ENCODE peak calls at places on chromosomes 4 and X, in six cellular contexts. One of them, this sample, is unnamed.

GRCh38 chrX:150566734-150567182 is 1.7 kb upstream of the MTM1 start:
- DNase-seq in left ventricle myocardium inferior: no peak
- DNase-seq in retinal pigment epithelial cell: no peak
- DNase-seq in epithelial cell of proximal tubule: no peak
- DNase-seq in HCT116: no peak
- DNase-seq in activated CD4-positive, alpha-beta memory T cell treated with anti-CD3 and anti-CD28 coated beads, Interleukin-2, amount 10 ng/mL, durations not matched to agents 7 days and 5 days: no peak
- DNase-seq in this sample: no peak

GRCh38 chr4:148786699-148787098 is 344.5 kb upstream of the NR3C2 start:
- DNase-seq in left ventricle myocardium inferior: no peak
- DNase-seq in retinal pigment epithelial cell: no peak
- DNase-seq in epithelial cell of proximal tubule: no peak
- DNase-seq in HCT116: no peak
- DNase-seq in activated CD4-positive, alpha-beta memory T cell treated with anti-CD3 and anti-CD28 coated beads, Interleukin-2, amount 10 ng/mL, durations not matched to agents 7 days and 5 days: no peak
- DNase-seq in this sample: no peak

GRCh38 chrX:69032601-69033000 is 132.7 kb downstream of the PJA1 start:
- DNase-seq in left ventricle myocardium inferior: no peak
- DNase-seq in retinal pigment epithelial cell: no peak
- DNase-seq in epithelial cell of proximal tubule: no peak
- DNase-seq in HCT116: peak
- DNase-seq in activated CD4-positive, alpha-beta memory T cell treated with anti-CD3 and anti-CD28 coated beads, Interleukin-2, amount 10 ng/mL, durations not matched to agents 7 days and 5 days: no peak
- DNase-seq in this sample: no peak

GRCh38 chr4:188372856-188373255 is 233.6 kb downstream of the TRIML1 start:
- DNase-seq in left ventricle myocardium inferior: no peak
- DNase-seq in retinal pigment epithelial cell: no peak
- DNase-seq in epithelial cell of proximal tubule: no peak
- DNase-seq in HCT116: peak
- DNase-seq in activated CD4-positive, alpha-beta memory T cell treated with anti-CD3 and anti-CD28 coated beads, Interleukin-2, amount 10 ng/mL, durations not matched to agents 7 days and 5 days: no peak
- DNase-seq in this sample: peak

GRCh38 chr4:20995591-20995990 is 295.3 kb downstream of the PACRGL start:
- DNase-seq in left ventricle myocardium inferior: no peak
- DNase-seq in retinal pigment epithelial cell: no peak
- DNase-seq in epithelial cell of proximal tubule: no peak
- DNase-seq in HCT116: no peak
- DNase-seq in activated CD4-positive, alpha-beta memory T cell treated with anti-CD3 and anti-CD28 coated beads, Interleukin-2, amount 10 ng/mL, durations not matched to agents 7 days and 5 days: no peak
- DNase-seq in this sample: no peak

GRCh38 chr4:92600638-92601037 is 296.9 kb downstream of the GRID2 start:
- DNase-seq in left ventricle myocardium inferior: no peak
- DNase-seq in retinal pigment epithelial cell: no peak
- DNase-seq in epithelial cell of proximal tubule: no peak
- DNase-seq in HCT116: no peak
- DNase-seq in activated CD4-positive, alpha-beta memory T cell treated with anti-CD3 and anti-CD28 coated beads, Interleukin-2, amount 10 ng/mL, durations not matched to agents 7 days and 5 days: no peak
- DNase-seq in this sample: no peak

GRCh38 chr4:39825741-39826231 is 127.8 kb downstream of the UBE2K start:
- DNase-seq in left ventricle myocardium inferior: no peak
- DNase-seq in retinal pigment epithelial cell: peak
- DNase-seq in epithelial cell of proximal tubule: no peak
- DNase-seq in HCT116: no peak
- DNase-seq in activated CD4-positive, alpha-beta memory T cell treated with anti-CD3 and anti-CD28 coated beads, Interleukin-2, amount 10 ng/mL, durations not matched to agents 7 days and 5 days: no peak
- DNase-seq in this sample: peak

GRCh38 chr4:158121203-158121586 is 51.6 kb downstream of the GASK1B start:
- DNase-seq in left ventricle myocardium inferior: no peak
- DNase-seq in retinal pigment epithelial cell: peak
- DNase-seq in epithelial cell of proximal tubule: no peak
- DNase-seq in HCT116: no peak
- DNase-seq in activated CD4-positive, alpha-beta memory T cell treated with anti-CD3 and anti-CD28 coated beads, Interleukin-2, amount 10 ng/mL, durations not matched to agents 7 days and 5 days: no peak
- DNase-seq in this sample: peak

GRCh38 chr4:20684852-20685763 is 15.2 kb upstream of the PACRGL start:
- DNase-seq in left ventricle myocardium inferior: no peak
- DNase-seq in retinal pigment epithelial cell: no peak
- DNase-seq in epithelial cell of proximal tubule: no peak
- DNase-seq in HCT116: no peak
- DNase-seq in activated CD4-positive, alpha-beta memory T cell treated with anti-CD3 and anti-CD28 coated beads, Interleukin-2, amount 10 ng/mL, durations not matched to agents 7 days and 5 days: no peak
- DNase-seq in this sample: peak

GRCh38 chrX:8010105-8010504 is 82.9 kb upstream of the PNPLA4 start:
- DNase-seq in left ventricle myocardium inferior: no peak
- DNase-seq in retinal pigment epithelial cell: no peak
- DNase-seq in epithelial cell of proximal tubule: no peak
- DNase-seq in HCT116: no peak
- DNase-seq in activated CD4-positive, alpha-beta memory T cell treated with anti-CD3 and anti-CD28 coated beads, Interleukin-2, amount 10 ng/mL, durations not matched to agents 7 days and 5 days: no peak
- DNase-seq in this sample: no peak

GRCh38 chrX:46637937-46638336 is 64.4 kb downstream of the CHST7 start:
- DNase-seq in left ventricle myocardium inferior: no peak
- DNase-seq in retinal pigment epithelial cell: no peak
- DNase-seq in epithelial cell of proximal tubule: no peak
- DNase-seq in HCT116: no peak
- DNase-seq in activated CD4-positive, alpha-beta memory T cell treated with anti-CD3 and anti-CD28 coated beads, Interleukin-2, amount 10 ng/mL, durations not matched to agents 7 days and 5 days: peak
- DNase-seq in this sample: peak

GRCh38 chr4:184335520-184335919 is 117.8 kb upstream of the ENPP6 start:
- DNase-seq in left ventricle myocardium inferior: no peak
- DNase-seq in retinal pigment epithelial cell: no peak
- DNase-seq in epithelial cell of proximal tubule: no peak
- DNase-seq in HCT116: no peak
- DNase-seq in activated CD4-positive, alpha-beta memory T cell treated with anti-CD3 and anti-CD28 coated beads, Interleukin-2, amount 10 ng/mL, durations not matched to agents 7 days and 5 days: no peak
- DNase-seq in this sample: no peak

GRCh38 chrX:80576815-80577533 is 156.7 kb downstream of the TENT5D start:
- DNase-seq in left ventricle myocardium inferior: no peak
- DNase-seq in retinal pigment epithelial cell: no peak
- DNase-seq in epithelial cell of proximal tubule: no peak
- DNase-seq in HCT116: no peak
- DNase-seq in activated CD4-positive, alpha-beta memory T cell treated with anti-CD3 and anti-CD28 coated beads, Interleukin-2, amount 10 ng/mL, durations not matched to agents 7 days and 5 days: no peak
- DNase-seq in this sample: no peak

GRCh38 chrX:9197231-9197630 is 163.3 kb upstream of the FAM9B start:
- DNase-seq in left ventricle myocardium inferior: no peak
- DNase-seq in retinal pigment epithelial cell: no peak
- DNase-seq in epithelial cell of proximal tubule: no peak
- DNase-seq in HCT116: no peak
- DNase-seq in activated CD4-positive, alpha-beta memory T cell treated with anti-CD3 and anti-CD28 coated beads, Interleukin-2, amount 10 ng/mL, durations not matched to agents 7 days and 5 days: no peak
- DNase-seq in this sample: peak

GRCh38 chrX:9130031-9130430 is 96.1 kb upstream of the FAM9B start:
- DNase-seq in left ventricle myocardium inferior: no peak
- DNase-seq in retinal pigment epithelial cell: no peak
- DNase-seq in epithelial cell of proximal tubule: no peak
- DNase-seq in HCT116: no peak
- DNase-seq in activated CD4-positive, alpha-beta memory T cell treated with anti-CD3 and anti-CD28 coated beads, Interleukin-2, amount 10 ng/mL, durations not matched to agents 7 days and 5 days: no peak
- DNase-seq in this sample: no peak

GRCh38 chr4:35925806-35926205 is 318.5 kb downstream of the ARAP2 start:
- DNase-seq in left ventricle myocardium inferior: no peak
- DNase-seq in retinal pigment epithelial cell: no peak
- DNase-seq in epithelial cell of proximal tubule: no peak
- DNase-seq in HCT116: no peak
- DNase-seq in activated CD4-positive, alpha-beta memory T cell treated with anti-CD3 and anti-CD28 coated beads, Interleukin-2, amount 10 ng/mL, durations not matched to agents 7 days and 5 days: no peak
- DNase-seq in this sample: no peak

GRCh38 chrX:30887721-30888120 is 1.3 kb downstream of the TAB3 start:
- DNase-seq in left ventricle myocardium inferior: no peak
- DNase-seq in retinal pigment epithelial cell: no peak
- DNase-seq in epithelial cell of proximal tubule: no peak
- DNase-seq in HCT116: no peak
- DNase-seq in activated CD4-positive, alpha-beta memory T cell treated with anti-CD3 and anti-CD28 coated beads, Interleukin-2, amount 10 ng/mL, durations not matched to agents 7 days and 5 days: peak
- DNase-seq in this sample: no peak

GRCh38 chr4:134501973-134502372 is 300.4 kb upstream of the PABPC4L start:
- DNase-seq in left ventricle myocardium inferior: no peak
- DNase-seq in retinal pigment epithelial cell: no peak
- DNase-seq in epithelial cell of proximal tubule: no peak
- DNase-seq in HCT116: no peak
- DNase-seq in activated CD4-positive, alpha-beta memory T cell treated with anti-CD3 and anti-CD28 coated beads, Interleukin-2, amount 10 ng/mL, durations not matched to agents 7 days and 5 days: no peak
- DNase-seq in this sample: no peak

GRCh38 chr4:74244049-74244448 is 64.2 kb upstream of the EPGN start:
- DNase-seq in left ventricle myocardium inferior: no peak
- DNase-seq in retinal pigment epithelial cell: no peak
- DNase-seq in epithelial cell of proximal tubule: no peak
- DNase-seq in HCT116: no peak
- DNase-seq in activated CD4-positive, alpha-beta memory T cell treated with anti-CD3 and anti-CD28 coated beads, Interleukin-2, amount 10 ng/mL, durations not matched to agents 7 days and 5 days: no peak
- DNase-seq in this sample: no peak

GRCh38 chrX:150213481-150214030 is 149.6 kb upstream of the MAMLD1 start:
- DNase-seq in left ventricle myocardium inferior: no peak
- DNase-seq in retinal pigment epithelial cell: no peak
- DNase-seq in epithelial cell of proximal tubule: no peak
- DNase-seq in HCT116: no peak
- DNase-seq in activated CD4-positive, alpha-beta memory T cell treated with anti-CD3 and anti-CD28 coated beads, Interleukin-2, amount 10 ng/mL, durations not matched to agents 7 days and 5 days: no peak
- DNase-seq in this sample: no peak

GRCh38 chr4:76622126-76622525 is 187.1 kb downstream of the SHROOM3 start:
- DNase-seq in left ventricle myocardium inferior: no peak
- DNase-seq in retinal pigment epithelial cell: no peak
- DNase-seq in epithelial cell of proximal tubule: no peak
- DNase-seq in HCT116: no peak
- DNase-seq in activated CD4-positive, alpha-beta memory T cell treated with anti-CD3 and anti-CD28 coated beads, Interleukin-2, amount 10 ng/mL, durations not matched to agents 7 days and 5 days: no peak
- DNase-seq in this sample: no peak

GRCh38 chr4:113509851-113510250 is 251.7 kb downstream of the CAMK2D start:
- DNase-seq in left ventricle myocardium inferior: no peak
- DNase-seq in retinal pigment epithelial cell: no peak
- DNase-seq in epithelial cell of proximal tubule: no peak
- DNase-seq in HCT116: no peak
- DNase-seq in activated CD4-positive, alpha-beta memory T cell treated with anti-CD3 and anti-CD28 coated beads, Interleukin-2, amount 10 ng/mL, durations not matched to agents 7 days and 5 days: no peak
- DNase-seq in this sample: no peak

GRCh38 chrX:112826020-112826419 is 14.6 kb downstream of the AMOT start:
- DNase-seq in left ventricle myocardium inferior: no peak
- DNase-seq in retinal pigment epithelial cell: no peak
- DNase-seq in epithelial cell of proximal tubule: no peak
- DNase-seq in HCT116: no peak
- DNase-seq in activated CD4-positive, alpha-beta memory T cell treated with anti-CD3 and anti-CD28 coated beads, Interleukin-2, amount 10 ng/mL, durations not matched to agents 7 days and 5 days: no peak
- DNase-seq in this sample: peak

GRCh38 chrX:149060921-149061320 is 444.2 kb downstream of the IDS start:
- DNase-seq in left ventricle myocardium inferior: no peak
- DNase-seq in retinal pigment epithelial cell: no peak
- DNase-seq in epithelial cell of proximal tubule: no peak
- DNase-seq in HCT116: no peak
- DNase-seq in activated CD4-positive, alpha-beta memory T cell treated with anti-CD3 and anti-CD28 coated beads, Interleukin-2, amount 10 ng/mL, durations not matched to agents 7 days and 5 days: no peak
- DNase-seq in this sample: peak

GRCh38 chr4:22348410-22348809 is 167.5 kb downstream of the ADGRA3 start:
- DNase-seq in left ventricle myocardium inferior: no peak
- DNase-seq in retinal pigment epithelial cell: no peak
- DNase-seq in epithelial cell of proximal tubule: no peak
- DNase-seq in HCT116: no peak
- DNase-seq in activated CD4-positive, alpha-beta memory T cell treated with anti-CD3 and anti-CD28 coated beads, Interleukin-2, amount 10 ng/mL, durations not matched to agents 7 days and 5 days: no peak
- DNase-seq in this sample: no peak

GRCh38 chrX:43750248-43750676 is 94.2 kb downstream of the MAOA start:
- DNase-seq in left ventricle myocardium inferior: no peak
- DNase-seq in retinal pigment epithelial cell: no peak
- DNase-seq in epithelial cell of proximal tubule: no peak
- DNase-seq in HCT116: peak
- DNase-seq in activated CD4-positive, alpha-beta memory T cell treated with anti-CD3 and anti-CD28 coated beads, Interleukin-2, amount 10 ng/mL, durations not matched to agents 7 days and 5 days: peak
- DNase-seq in this sample: peak

GRCh38 chr4:87974856-87975462 is 555 bp upstream of the SPP1 start:
- DNase-seq in left ventricle myocardium inferior: no peak
- DNase-seq in retinal pigment epithelial cell: no peak
- DNase-seq in epithelial cell of proximal tubule: peak
- DNase-seq in HCT116: no peak
- DNase-seq in activated CD4-positive, alpha-beta memory T cell treated with anti-CD3 and anti-CD28 coated beads, Interleukin-2, amount 10 ng/mL, durations not matched to agents 7 days and 5 days: no peak
- DNase-seq in this sample: no peak

GRCh38 chrX:6852869-6853268 is 294.6 kb upstream of the STS start:
- DNase-seq in left ventricle myocardium inferior: no peak
- DNase-seq in retinal pigment epithelial cell: no peak
- DNase-seq in epithelial cell of proximal tubule: no peak
- DNase-seq in HCT116: no peak
- DNase-seq in activated CD4-positive, alpha-beta memory T cell treated with anti-CD3 and anti-CD28 coated beads, Interleukin-2, amount 10 ng/mL, durations not matched to agents 7 days and 5 days: no peak
- DNase-seq in this sample: no peak

GRCh38 chrX:15854080-15854655 is 445 bp downstream of the AP1S2 start:
- DNase-seq in left ventricle myocardium inferior: peak
- DNase-seq in retinal pigment epithelial cell: no peak
- DNase-seq in epithelial cell of proximal tubule: no peak
- DNase-seq in HCT116: no peak
- DNase-seq in activated CD4-positive, alpha-beta memory T cell treated with anti-CD3 and anti-CD28 coated beads, Interleukin-2, amount 10 ng/mL, durations not matched to agents 7 days and 5 days: peak
- DNase-seq in this sample: peak

GRCh38 chr4:47221721-47222120 is 190.4 kb downstream of the GABRB1 start:
- DNase-seq in left ventricle myocardium inferior: no peak
- DNase-seq in retinal pigment epithelial cell: no peak
- DNase-seq in epithelial cell of proximal tubule: no peak
- DNase-seq in HCT116: no peak
- DNase-seq in activated CD4-positive, alpha-beta memory T cell treated with anti-CD3 and anti-CD28 coated beads, Interleukin-2, amount 10 ng/mL, durations not matched to agents 7 days and 5 days: no peak
- DNase-seq in this sample: peak

GRCh38 chrX:134526399-134526798 is 66.4 kb downstream of the HPRT1 start:
- DNase-seq in left ventricle myocardium inferior: no peak
- DNase-seq in retinal pigment epithelial cell: no peak
- DNase-seq in epithelial cell of proximal tubule: no peak
- DNase-seq in HCT116: no peak
- DNase-seq in activated CD4-positive, alpha-beta memory T cell treated with anti-CD3 and anti-CD28 coated beads, Interleukin-2, amount 10 ng/mL, durations not matched to agents 7 days and 5 days: no peak
- DNase-seq in this sample: no peak

GRCh38 chr4:174663254-174663653 is 141.0 kb upstream of the HPGD start:
- DNase-seq in left ventricle myocardium inferior: no peak
- DNase-seq in retinal pigment epithelial cell: no peak
- DNase-seq in epithelial cell of proximal tubule: no peak
- DNase-seq in HCT116: no peak
- DNase-seq in activated CD4-positive, alpha-beta memory T cell treated with anti-CD3 and anti-CD28 coated beads, Interleukin-2, amount 10 ng/mL, durations not matched to agents 7 days and 5 days: no peak
- DNase-seq in this sample: peak

GRCh38 chrX:30906726-30907125 is 17.7 kb upstream of the TAB3 start:
- DNase-seq in left ventricle myocardium inferior: no peak
- DNase-seq in retinal pigment epithelial cell: no peak
- DNase-seq in epithelial cell of proximal tubule: no peak
- DNase-seq in HCT116: peak
- DNase-seq in activated CD4-positive, alpha-beta memory T cell treated with anti-CD3 and anti-CD28 coated beads, Interleukin-2, amount 10 ng/mL, durations not matched to agents 7 days and 5 days: no peak
- DNase-seq in this sample: peak

GRCh38 chr4:143482753-143483362 is 30.6 kb upstream of the SMARCA5 start:
- DNase-seq in left ventricle myocardium inferior: no peak
- DNase-seq in retinal pigment epithelial cell: peak
- DNase-seq in epithelial cell of proximal tubule: peak
- DNase-seq in HCT116: peak
- DNase-seq in activated CD4-positive, alpha-beta memory T cell treated with anti-CD3 and anti-CD28 coated beads, Interleukin-2, amount 10 ng/mL, durations not matched to agents 7 days and 5 days: no peak
- DNase-seq in this sample: peak

GRCh38 chr4:78293841-78294301 is 236.7 kb downstream of the FRAS1 start:
- DNase-seq in left ventricle myocardium inferior: no peak
- DNase-seq in retinal pigment epithelial cell: peak
- DNase-seq in epithelial cell of proximal tubule: no peak
- DNase-seq in HCT116: no peak
- DNase-seq in activated CD4-positive, alpha-beta memory T cell treated with anti-CD3 and anti-CD28 coated beads, Interleukin-2, amount 10 ng/mL, durations not matched to agents 7 days and 5 days: no peak
- DNase-seq in this sample: peak

GRCh38 chrX:21194526-21194925 is 179.7 kb upstream of the CNKSR2 start:
- DNase-seq in left ventricle myocardium inferior: no peak
- DNase-seq in retinal pigment epithelial cell: no peak
- DNase-seq in epithelial cell of proximal tubule: no peak
- DNase-seq in HCT116: no peak
- DNase-seq in activated CD4-positive, alpha-beta memory T cell treated with anti-CD3 and anti-CD28 coated beads, Interleukin-2, amount 10 ng/mL, durations not matched to agents 7 days and 5 days: no peak
- DNase-seq in this sample: no peak

GRCh38 chr4:170047774-170048354 is 21.7 kb upstream of the MFAP3L start:
- DNase-seq in left ventricle myocardium inferior: no peak
- DNase-seq in retinal pigment epithelial cell: peak
- DNase-seq in epithelial cell of proximal tubule: no peak
- DNase-seq in HCT116: peak
- DNase-seq in activated CD4-positive, alpha-beta memory T cell treated with anti-CD3 and anti-CD28 coated beads, Interleukin-2, amount 10 ng/mL, durations not matched to agents 7 days and 5 days: peak
- DNase-seq in this sample: peak

GRCh38 chr4:32958586-32958985 is 2238.4 kb downstream of the PCDH7 start:
- DNase-seq in left ventricle myocardium inferior: no peak
- DNase-seq in retinal pigment epithelial cell: no peak
- DNase-seq in epithelial cell of proximal tubule: no peak
- DNase-seq in HCT116: no peak
- DNase-seq in activated CD4-positive, alpha-beta memory T cell treated with anti-CD3 and anti-CD28 coated beads, Interleukin-2, amount 10 ng/mL, durations not matched to agents 7 days and 5 days: no peak
- DNase-seq in this sample: no peak